ENCODE peak calls at places on chromosomes 5 and 9, in seven cellular contexts. G is Jurkat, Clone E6-1; T is anterior cingulate cortex; U is RPMI7951; J is effector memory CD8-positive, alpha-beta T cell; Q is MCF 10A; X is NCI-H1694 treated with DMSO at 0.1 percent for 48 hours. F is an unnamed sample.
A peak's percentile ranks its signal among the peaks of the same experiment; 100 is the strongest.

GRCh38 chr5:165457854-165458481 is 1952.5 kb downstream of the MAT2B start:
- DNase-seq in G (peak; percentile 24), T (no peak), U (peak; percentile 2), J (no peak), Q (peak; percentile 79), X (no peak), F (peak; percentile 34)

GRCh38 chr9:129968690-129969485 is 74.1 kb downstream of the FNBP1 start:
- DNase-seq in G (no peak), T (no peak), U (peak; percentile 69), J (no peak), Q (peak; percentile 87), X (no peak), F (peak; percentile 68)

GRCh38 chr5:151671979-151672378 is 14.7 kb downstream of the SPARC start:
- DNase-seq in G (no peak), T (no peak), U (peak; percentile 85), J (no peak), Q (peak; percentile 64), X (no peak), F (no peak)

GRCh38 chr5:9439651-9440292 is 106.1 kb downstream of the SEMA5A start:
- DNase-seq in G (no peak), T (no peak), U (peak; percentile 67), J (no peak), Q (no peak), X (no peak), F (no peak)

GRCh38 chr9:686381-686813 is 155.1 kb upstream of the DMRT1 start:
- DNase-seq in G (no peak), T (no peak), U (peak; percentile 54), J (no peak), Q (peak; percentile 73), X (no peak), F (peak; percentile 78)

GRCh38 chr9:20462410-20462809 is 159.9 kb downstream of the MLLT3 start:
- DNase-seq in G (no peak), T (no peak), U (no peak), J (no peak), Q (peak; percentile 13), X (no peak), F (no peak)

GRCh38 chr5:172477466-172477865 is 23.1 kb upstream of the SH3PXD2B start:
- DNase-seq in G (no peak), T (no peak), U (no peak), J (no peak), Q (no peak), X (no peak), F (no peak)

GRCh38 chr5:117414926-117415325 is 840.3 kb upstream of the SEMA6A start:
- DNase-seq in G (no peak), T (no peak), U (peak; percentile 3), J (no peak), Q (no peak), X (no peak), F (peak; percentile 83)

GRCh38 chr9:133716564-133717112 is 21.5 kb downstream of the SARDH start:
- DNase-seq in G (no peak), T (no peak), U (peak; percentile 27), J (no peak), Q (no peak), X (no peak), F (no peak)

GRCh38 chr5:171453988-171454387 is 34.5 kb downstream of the FGF18 start:
- DNase-seq in G (no peak), T (no peak), U (no peak), J (no peak), Q (no peak), X (no peak), F (no peak)

GRCh38 chr5:157476699-157477408 is 16.8 kb downstream of the NIPAL4 start:
- DNase-seq in G (peak; percentile 45), T (no peak), U (peak; percentile 62), J (peak; percentile 17), Q (peak; percentile 93), X (peak; percentile 60), F (no peak)

GRCh38 chr9:78567693-78568092 is 270.8 kb downstream of the PSAT1 start:
- DNase-seq in G (no peak), T (no peak), U (no peak), J (no peak), Q (no peak), X (no peak), F (peak; percentile 20)

GRCh38 chr9:38333047-38333446 is 59.5 kb upstream of the ALDH1B1 start:
- DNase-seq in G (no peak), T (no peak), U (no peak), J (no peak), Q (peak; percentile 3), X (no peak), F (no peak)

GRCh38 chr5:148805323-148806290 is 20.8 kb upstream of the ADRB2 start:
- DNase-seq in G (no peak), T (no peak), U (peak; percentile 89), J (no peak), Q (peak; percentile 57), X (peak; percentile 9), F (no peak)

GRCh38 chr9:127809562-127810377 is 7.1 kb downstream of the FPGS start:
- DNase-seq in G (no peak), T (no peak), U (no peak), J (no peak), Q (no peak), X (no peak), F (no peak)

GRCh38 chr5:143889986-143890385 is 78.0 kb downstream of the HMHB1 start:
- DNase-seq in G (no peak), T (no peak), U (no peak), J (no peak), Q (no peak), X (peak; percentile 47), F (peak; percentile 88)

GRCh38 chr5:65094279-65094678 is 325.5 kb downstream of the CWC27 start:
- DNase-seq in G (no peak), T (no peak), U (no peak), J (no peak), Q (no peak), X (no peak), F (peak; percentile 58)

GRCh38 chr5:68538886-68539420 is 323.4 kb downstream of the PIK3R1 start:
- DNase-seq in G (no peak), T (no peak), U (peak; percentile 68), J (no peak), Q (no peak), X (no peak), F (no peak)

GRCh38 chr5:95134326-95134725 is 150.6 kb downstream of the MCTP1 start:
- DNase-seq in G (no peak), T (no peak), U (no peak), J (no peak), Q (no peak), X (no peak), F (no peak)

GRCh38 chr9:91839926-91840464 is 110.0 kb downstream of the ROR2 start:
- DNase-seq in G (no peak), T (no peak), U (no peak), J (no peak), Q (no peak), X (no peak), F (no peak)

GRCh38 chr9:69674741-69675438 is 2.7 kb upstream of the APBA1 start:
- DNase-seq in G (no peak), T (no peak), U (peak; percentile 50), J (no peak), Q (peak; percentile 40), X (no peak), F (peak; percentile 88)

GRCh38 chr5:135242021-135242480 is 157.0 kb downstream of the MACROH2A1 start:
- DNase-seq in G (no peak), T (no peak), U (peak; percentile 98), J (no peak), Q (peak; percentile 87), X (no peak), F (peak; percentile 22)

GRCh38 chr9:72292184-72292787 is 72.7 kb downstream of the ZFAND5 start:
- DNase-seq in G (peak; percentile 15), T (no peak), U (peak; percentile 41), J (no peak), Q (peak; percentile 48), X (peak; percentile 46), F (peak; percentile 55)

GRCh38 chr9:94120854-94121376 is 36.7 kb downstream of the PTPDC1 start:
- DNase-seq in G (no peak), T (no peak), U (no peak), J (no peak), Q (no peak), X (no peak), F (no peak)

GRCh38 chr5:378976-379742 is 57.6 kb downstream of the AHRR start:
- DNase-seq in G (no peak), T (no peak), U (peak; percentile 84), J (no peak), Q (no peak), X (no peak), F (no peak)

GRCh38 chr9:77912895-77913693 is 118.5 kb downstream of the GNAQ start:
- DNase-seq in G (no peak), T (no peak), U (no peak), J (no peak), Q (no peak), X (no peak), F (peak; percentile 75)

GRCh38 chr5:126863402-126863801 is 86.5 kb downstream of the LMNB1 start:
- DNase-seq in G (no peak), T (no peak), U (no peak), J (no peak), Q (no peak), X (no peak), F (no peak)